ENCODE peak calls at places on chromosomes 6 and 20, in ten cellular contexts. O, E, A, L, K, U, F, I, Y and G are unnamed samples. For H3K27me3, the result is how much of the 10 kb centered on the place peaks cover.

GRCh38 chr6:41055149-41055548 is 2.1 kb downstream of the APOBEC2 start:
- DNase-seq in A (no peak), L (no peak), U (no peak), Y (peak), E (no peak), I (no peak), O (no peak), K (no peak), F (no peak), G (no peak)

GRCh38 chr6:138323821-138324220 is 53.9 kb upstream of the SMIM28 start:
- DNase-seq in O (no peak), K (peak), F (no peak), Y (no peak), U (no peak), L (no peak), A (no peak), I (no peak), E (no peak), G (no peak)

GRCh38 chr6:26593278-26594127 is 3.2 kb upstream of the ABT1 start:
- DNase-seq in K (no peak), F (no peak), O (no peak), A (no peak), I (no peak), E (no peak), U (no peak), Y (no peak), L (no peak), G (no peak)

GRCh38 chr6:119280586-119281163 is 68.9 kb downstream of the MAN1A1 start:
- DNase-seq in K (no peak), I (no peak), E (peak), A (no peak), L (no peak), U (no peak), F (no peak), Y (no peak), O (no peak), G (no peak)

GRCh38 chr20:42565106-42565990 is 624.4 kb downstream of the PTPRT start:
- DNase-seq in O (no peak), K (no peak), Y (no peak), A (no peak), L (no peak), I (no peak), U (no peak), F (no peak), E (no peak), G (no peak)

GRCh38 chr20:3612795-3613560 is 50.2 kb downstream of the GFRA4 start:
- DNase-seq in I (no peak), E (no peak), A (no peak), O (no peak), Y (peak), K (no peak), U (no peak), L (no peak), F (no peak), G (no peak)

GRCh38 chr20:4067600-4068261 is 52.4 kb upstream of the RNF24 start:
- DNase-seq in I (peak), O (no peak), K (no peak), F (no peak), L (no peak), E (peak), Y (peak), A (no peak), U (no peak), G (no peak)

GRCh38 chr20:6819599-6819998 is 52.1 kb downstream of the BMP2 start:
- DNase-seq in O (no peak), K (no peak), I (no peak), Y (no peak), A (no peak), U (no peak), F (no peak), L (no peak), E (no peak), G (no peak)

GRCh38 chr6:21666788-21667681 is 73.5 kb downstream of the SOX4 start:
- DNase-seq in K (no peak), F (no peak), U (no peak), A (peak), Y (no peak), L (no peak), O (no peak), E (peak), I (no peak), G (no peak)

GRCh38 chr6:106997392-106998257 is 23.1 kb upstream of the CD24 start:
- DNase-seq in E (peak), O (peak), I (no peak), L (no peak), Y (peak), K (no peak), U (no peak), A (peak), F (peak), G (no peak)

GRCh38 chr20:63061051-63061531 is 54.3 kb upstream of the BHLHE23 start:
- DNase-seq in E (no peak), O (no peak), A (peak), Y (no peak), U (peak), L (no peak), F (peak), I (peak), K (no peak), G (no peak)

GRCh38 chr20:63060057-63060991 is 53.6 kb upstream of the BHLHE23 start:
- DNase-seq in U (peak), F (peak), E (peak), Y (peak), O (peak), L (no peak), K (peak), I (peak), A (peak), G (no peak)

GRCh38 chr20:63058696-63059335 is 52.1 kb upstream of the BHLHE23 start:
- DNase-seq in A (peak), O (no peak), L (no peak), Y (no peak), F (peak), I (peak), K (no peak), U (peak), E (no peak), G (no peak)

GRCh38 chr20:63061701-63062100 is 54.9 kb upstream of the BHLHE23 start:
- DNase-seq in L (no peak), A (peak), E (no peak), Y (no peak), F (peak), O (no peak), K (no peak), I (peak), U (peak), G (no peak)

DNA sequence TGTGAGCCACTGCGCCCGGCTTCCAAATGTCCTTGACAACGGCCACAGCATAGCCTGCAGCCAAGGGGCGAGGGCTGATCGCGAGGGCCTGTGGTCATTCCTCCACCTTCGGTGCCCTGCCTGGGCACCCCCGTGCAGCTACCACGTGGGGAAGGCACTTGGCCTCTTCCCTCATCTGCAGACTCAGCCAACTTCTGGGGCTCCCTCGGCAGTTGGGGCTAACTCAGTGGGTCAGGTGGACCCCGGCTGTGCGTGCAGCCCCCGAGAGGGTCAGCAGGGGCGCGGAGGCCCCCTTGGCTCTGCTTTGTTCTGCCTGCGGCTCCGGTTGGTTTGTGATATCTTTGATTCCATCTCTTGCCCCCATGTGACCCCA is 52.9 kb upstream of the BHLHE23 start:
- DNase-seq in L (no peak), E (no peak), K (no peak), F (peak), A (peak), U (peak), O (no peak), I (peak), Y (no peak), G (no peak)
- H3K27me3 ChIP-seq in L (half or more), E (under half), K (under half), F (half or more), A (under half), U (half or more), O (under half), I (under half), Y (under half), G (under half)

GRCh38 chr20:63462244-63462643 is 10.2 kb downstream of the KCNQ2 start:
- DNase-seq in K (no peak), I (no peak), F (no peak), E (no peak), U (no peak), L (no peak), O (no peak), Y (no peak), A (no peak), G (no peak)

GRCh38 chr20:63465380-63466249 is 6.8 kb downstream of the KCNQ2 start:
- DNase-seq in L (no peak), E (no peak), F (no peak), O (no peak), I (no peak), Y (no peak), U (no peak), A (no peak), K (peak), G (no peak)

GRCh38 chr20:63464289-63464635 is 8.2 kb downstream of the KCNQ2 start:
- DNase-seq in F (no peak), O (no peak), U (no peak), L (no peak), I (no peak), Y (no peak), K (no peak), A (no peak), E (no peak), G (no peak)

GRCh38 chr20:63461364-63461763 is 11.1 kb downstream of the KCNQ2 start:
- DNase-seq in U (no peak), K (no peak), E (no peak), F (no peak), I (no peak), L (no peak), A (no peak), Y (no peak), O (no peak), G (no peak)

GRCh38 chr20:63463400-63464288 is 8.8 kb downstream of the KCNQ2 start:
- DNase-seq in E (peak), O (no peak), Y (no peak), U (no peak), L (no peak), K (no peak), F (no peak), A (no peak), I (no peak), G (no peak)
- H3K27ac ChIP-seq in E (no peak), O (no peak), Y (no peak), U (no peak), L (no peak), K (peak), F (no peak), A (no peak), I (no peak), G (no peak)

GRCh38 chr6:152212437-152212836 is 405.0 kb downstream of the ESR1 start:
- DNase-seq in I (no peak), A (no peak), U (no peak), F (no peak), Y (no peak), K (no peak), O (no peak), L (no peak), E (no peak), G (no peak)
- H3K27me3 ChIP-seq in I (under half), A (under half), U (under half), F (under half), Y (under half), K (under half), O (under half), L (under half), E (under half), G (under half)

DNA sequence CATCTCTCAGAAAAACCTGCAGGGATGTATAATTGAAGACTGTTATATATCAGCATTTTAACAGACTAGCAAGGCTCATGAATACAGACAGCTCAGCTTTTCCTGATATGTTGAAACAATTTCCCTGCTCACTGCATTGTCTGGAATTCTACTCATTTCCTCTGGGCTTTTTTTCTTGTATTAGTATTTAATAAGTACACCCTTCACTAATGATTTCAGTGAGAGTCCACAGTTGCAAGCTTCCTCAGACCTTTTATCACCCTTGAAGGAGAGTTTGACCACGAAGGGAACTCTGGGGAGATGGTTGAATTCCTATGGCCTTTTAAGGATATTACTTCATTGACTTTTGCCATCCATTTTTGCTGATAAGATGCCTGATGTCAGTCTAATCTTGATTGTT is 248.7 kb downstream of the ADGB start:
- DNase-seq in I (no peak), Y (peak), A (no peak), K (no peak), F (no peak), U (no peak), O (no peak), E (peak), L (no peak), G (no peak)
- H3K27ac ChIP-seq in I (no peak), Y (no peak), A (no peak), K (no peak), F (no peak), U (no peak), O (no peak), E (no peak), L (no peak), G (no peak)

GRCh38 chr6:385614-386013 is 5.9 kb upstream of the IRF4 start:
- DNase-seq in E (no peak), I (peak), U (no peak), Y (no peak), L (no peak), O (no peak), F (no peak), A (no peak), K (no peak), G (no peak)

GRCh38 chr6:387293-387694 is 4.3 kb upstream of the IRF4 start:
- DNase-seq in U (no peak), O (no peak), E (peak), Y (peak), K (no peak), F (no peak), L (no peak), A (no peak), I (peak), G (no peak)

GRCh38 chr6:382883-383420 is 8.6 kb upstream of the IRF4 start:
- DNase-seq in A (no peak), L (no peak), I (peak), F (no peak), O (no peak), K (no peak), Y (no peak), E (no peak), U (no peak), G (no peak)

GRCh38 chr6:386688-387266 is 4.8 kb upstream of the IRF4 start:
- DNase-seq in Y (no peak), F (no peak), L (no peak), U (no peak), K (no peak), O (no peak), I (peak), E (no peak), A (no peak), G (no peak)

GRCh38 chr6:384898-385297 is 6.7 kb upstream of the IRF4 start:
- DNase-seq in A (no peak), K (no peak), O (no peak), I (no peak), L (no peak), U (no peak), Y (no peak), F (no peak), E (no peak), G (no peak)
- H3K27me3 ChIP-seq in A (under half), K (under half), O (under half), I (under half), L (half or more), U (half or more), Y (half or more), F (under half), E (under half), G (under half)

GRCh38 chr6:14932485-14933178 is 313.2 kb upstream of the JARID2 start:
- DNase-seq in A (no peak), K (no peak), O (no peak), F (no peak), I (no peak), Y (no peak), U (no peak), L (no peak), E (no peak), G (no peak)
- H3K27ac ChIP-seq in A (no peak), K (peak), O (no peak), F (no peak), I (no peak), Y (no peak), U (no peak), L (peak), E (no peak), G (no peak)

GRCh38 chr6:159201336-159201735 is 32.1 kb downstream of the FNDC1 start:
- DNase-seq in K (no peak), U (no peak), E (no peak), I (no peak), O (no peak), Y (no peak), F (no peak), L (no peak), A (no peak), G (no peak)

GRCh38 chr6:159193923-159194322 is 24.7 kb downstream of the FNDC1 start:
- DNase-seq in Y (no peak), I (no peak), A (no peak), O (no peak), E (no peak), U (no peak), L (no peak), K (no peak), F (no peak), G (no peak)

GRCh38 chr6:159196430-159196829 is 27.2 kb downstream of the FNDC1 start:
- DNase-seq in L (no peak), A (no peak), U (no peak), Y (no peak), O (no peak), F (no peak), I (no peak), K (no peak), E (no peak), G (no peak)

GRCh38 chr6:159197251-159197650 is 28.1 kb downstream of the FNDC1 start:
- DNase-seq in Y (no peak), O (no peak), I (no peak), U (no peak), K (no peak), L (no peak), F (no peak), E (no peak), A (no peak), G (no peak)
- H3K27me3 ChIP-seq in Y (under half), O (under half), I (under half), U (half or more), K (under half), L (under half), F (under half), E (under half), A (under half), G (under half)

GRCh38 chr20:44961868-44962267 is 1.7 kb upstream of the TOMM34 start:
- DNase-seq in I (no peak), L (no peak), U (no peak), F (no peak), O (no peak), K (no peak), E (peak), A (no peak), Y (peak), G (no peak)

GRCh38 chr20:44965651-44966029 is 672 bp upstream of the STK4 start:
- DNase-seq in L (no peak), O (no peak), K (no peak), Y (no peak), A (no peak), E (no peak), F (no peak), U (no peak), I (no peak), G (no peak)

GRCh38 chr20:44961024-44961866 is 1.0 kb upstream of the TOMM34 start:
- DNase-seq in L (no peak), Y (peak), E (no peak), F (no peak), A (no peak), I (no peak), U (no peak), O (no peak), K (no peak), G (no peak)

GRCh38 chr20:44962483-44962882 is 2.3 kb upstream of the TOMM34 start:
- DNase-seq in I (no peak), O (no peak), A (no peak), Y (no peak), L (no peak), F (no peak), U (no peak), K (no peak), E (no peak), G (no peak)

GRCh38 chr20:44963325-44964215 is 2.7 kb upstream of the STK4 start:
- DNase-seq in U (no peak), E (no peak), A (no peak), L (no peak), Y (no peak), O (no peak), I (no peak), F (no peak), K (no peak), G (no peak)
- H3K27ac ChIP-seq in U (no peak), E (no peak), A (no peak), L (no peak), Y (no peak), O (no peak), I (no peak), F (no peak), K (no peak), G (no peak)

DNA sequence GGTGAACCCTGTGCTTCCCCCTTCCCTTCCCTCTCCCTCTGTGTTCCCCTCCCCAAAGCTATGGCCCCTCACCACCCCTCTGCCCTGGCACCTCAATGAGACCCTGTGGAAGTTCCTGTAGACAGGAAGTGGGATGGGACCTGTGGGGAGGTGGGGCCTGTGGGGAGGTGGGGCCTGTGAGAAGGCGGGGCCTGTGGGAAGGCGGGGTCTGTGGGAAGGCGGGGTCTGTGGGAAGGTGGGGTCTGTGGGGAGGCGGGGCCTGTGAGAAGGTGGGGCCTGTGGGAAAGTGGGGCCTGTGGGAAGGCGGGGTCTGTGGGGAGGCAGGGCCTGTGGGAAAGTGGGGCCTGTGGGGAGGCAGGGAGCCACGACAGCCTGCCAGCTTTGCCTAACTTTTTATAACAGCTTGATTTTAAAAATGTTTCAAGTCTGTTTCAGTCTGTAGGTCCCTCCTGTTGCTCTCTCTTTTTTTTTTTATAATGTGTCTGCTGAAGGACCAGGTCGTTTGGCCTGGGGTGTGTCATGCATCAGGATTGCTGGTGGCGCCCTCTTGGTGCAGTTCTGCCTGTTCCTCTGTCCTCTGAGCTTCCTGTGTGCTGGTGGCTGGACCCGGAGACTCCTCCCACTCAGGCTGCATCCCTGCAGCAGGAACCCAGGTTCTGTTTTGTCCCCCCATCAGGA is 70.5 kb upstream of the SLCO4A1 start:
- DNase-seq in E (no peak), Y (no peak), K (no peak), L (no peak), O (no peak), A (peak), U (no peak), I (no peak), F (no peak), G (no peak)
- H3K27me3 ChIP-seq in E (under half), Y (under half), K (under half), L (half or more), O (under half), A (under half), U (under half), I (under half), F (under half), G (under half)

GRCh38 chr6:170269151-170269872 is 21.6 kb downstream of the DLL1 start:
- DNase-seq in A (no peak), O (no peak), F (peak), K (no peak), Y (no peak), I (no peak), E (no peak), U (no peak), L (no peak), G (peak)
- H3K27ac ChIP-seq in A (no peak), O (no peak), F (no peak), K (no peak), Y (peak), I (no peak), E (no peak), U (no peak), L (no peak), G (no peak)